ENCODE peak calls at places on chromosomes 3 and 15, in four cellular contexts. U is AG10803; J is CD4-positive, alpha-beta T cell; K is fibroblast of pulmonary artery. I is an unnamed sample.

GRCh38 chr3:136343873-136344281 is 93.7 kb downstream of the PCCB start:
- DNase-seq in K (peak), U (peak), J (no peak), I (no peak)

GRCh38 chr15:43280996-43281395 is 14.3 kb upstream of the TGM5 start:
- DNase-seq in K (no peak), U (no peak), J (no peak), I (no peak)

GRCh38 chr3:14801031-14801430 is 17.7 kb upstream of the FGD5 start:
- DNase-seq in K (no peak), J (no peak), U (no peak), I (no peak)

GRCh38 chr3:118628704-118629341 is 405.8 kb downstream of the IGSF11 start:
- DNase-seq in K (peak), J (no peak), U (peak), I (peak)

GRCh38 chr15:96339662-96340347 is 9.3 kb downstream of the NR2F2 start:
- DNase-seq in J (no peak), K (peak), U (no peak), I (no peak)

GRCh38 chr3:160707187-160707789 is 30.3 kb downstream of the ARL14 start:
- DNase-seq in U (peak), J (peak), K (peak), I (peak)

GRCh38 chr3:46574881-46575576 is 8.9 kb upstream of the LRRC2 start:
- DNase-seq in K (no peak), J (no peak), U (no peak), I (no peak)

GRCh38 chr3:155815030-155815429 is 9.0 kb upstream of the C3orf33 start:
- DNase-seq in U (no peak), K (no peak), J (no peak), I (no peak)

GRCh38 chr3:21752749-21753347 is 1.8 kb upstream of the ZNF385D start:
- DNase-seq in J (no peak), K (peak), U (peak), I (no peak)

GRCh38 chr15:51051776-51052175 is 42.9 kb downstream of the TNFAIP8L3 start:
- DNase-seq in K (peak), J (no peak), U (peak), I (no peak)

GRCh38 chr15:36545451-36545992 is 33.9 kb upstream of the CDIN1 start:
- DNase-seq in U (no peak), J (no peak), K (no peak), I (no peak)

GRCh38 chr15:43553021-43553420 is 35.6 kb downstream of the MAP1A start:
- DNase-seq in U (peak), K (no peak), J (no peak), I (no peak)

GRCh38 chr3:130894873-130895330 is 1.0 kb downstream of the ATP2C1 start:
- DNase-seq in J (no peak), K (no peak), U (no peak), I (no peak)

GRCh38 chr15:68555348-68556037 is 23.3 kb upstream of the CORO2B start:
- DNase-seq in K (no peak), J (no peak), U (no peak), I (no peak)

GRCh38 chr3:182971637-182972036 is 8.7 kb downstream of the DCUN1D1 start:
- DNase-seq in U (no peak), K (no peak), J (no peak), I (no peak)

GRCh38 chr3:6549296-6549695 is 311.6 kb upstream of the GRM7 start:
- DNase-seq in U (no peak), J (no peak), K (no peak), I (no peak)

GRCh38 chr3:139695701-139696422 is 18.1 kb upstream of the NMNAT3 start:
- DNase-seq in J (no peak), K (no peak), U (no peak), I (no peak)

GRCh38 chr15:82159922-82160321 is 102.6 kb downstream of the EFL1 start:
- DNase-seq in J (no peak), K (peak), U (peak), I (no peak)

DNA sequence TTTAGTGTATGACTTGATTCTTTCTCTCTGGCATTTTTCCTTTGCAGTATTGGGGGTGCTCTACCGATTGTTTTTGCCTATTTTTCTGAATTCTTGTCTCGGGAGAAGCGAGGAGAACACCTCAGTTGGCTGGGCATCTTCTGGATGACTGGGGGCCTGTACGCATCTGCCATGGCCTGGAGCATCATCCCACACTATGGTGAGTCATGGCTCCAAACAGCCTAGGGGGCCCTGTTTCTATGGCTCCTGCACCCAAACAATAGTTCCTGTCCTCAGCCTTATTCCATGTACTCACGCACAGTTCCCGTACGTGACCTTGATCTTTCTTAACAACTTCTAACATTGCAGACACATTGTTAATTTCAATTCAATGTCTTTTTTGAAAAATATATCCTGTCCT is 152.3 kb downstream of the SV2B start:
- DNase-seq in U (no peak), K (no peak), J (no peak), I (no peak)
- TF ChIP-seq CTCF in U (no peak), K (no peak), J (no peak), I (no peak)

DNA sequence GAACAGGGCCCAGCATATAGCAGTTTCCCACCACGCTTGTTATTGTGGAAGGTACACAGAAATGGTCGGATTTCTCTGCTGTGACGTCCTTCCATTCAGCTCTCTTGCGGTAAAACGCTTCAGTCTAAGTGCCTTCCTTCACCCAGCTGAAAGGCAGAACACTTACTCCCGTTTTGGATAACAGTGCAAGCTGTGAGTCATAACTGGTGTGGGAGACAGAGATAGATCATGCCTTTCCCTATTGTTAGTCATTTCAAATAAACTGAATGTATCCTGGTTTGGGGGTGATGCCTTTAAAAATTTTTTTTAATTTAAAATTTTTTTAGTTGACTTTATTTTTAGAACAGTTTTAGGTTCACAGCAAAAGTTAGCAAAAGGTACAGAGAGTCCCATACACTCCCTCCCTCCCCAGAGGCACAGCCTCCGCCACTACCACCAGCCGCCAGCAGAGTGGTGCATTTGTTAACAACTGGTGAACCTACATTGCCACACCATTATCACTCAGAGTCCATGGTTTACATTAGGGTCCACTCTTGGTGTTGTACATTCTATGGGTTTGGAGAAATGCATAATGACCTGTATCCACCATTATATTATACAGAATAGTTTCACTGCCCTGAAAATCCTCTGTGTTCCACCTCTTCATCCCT is 94.9 kb upstream of the NSMCE3 start:
- DNase-seq in K (peak), J (no peak), U (peak), I (no peak)
- TF ChIP-seq CTCF in K (peak), J (no peak), U (peak), I (peak)

DNA sequence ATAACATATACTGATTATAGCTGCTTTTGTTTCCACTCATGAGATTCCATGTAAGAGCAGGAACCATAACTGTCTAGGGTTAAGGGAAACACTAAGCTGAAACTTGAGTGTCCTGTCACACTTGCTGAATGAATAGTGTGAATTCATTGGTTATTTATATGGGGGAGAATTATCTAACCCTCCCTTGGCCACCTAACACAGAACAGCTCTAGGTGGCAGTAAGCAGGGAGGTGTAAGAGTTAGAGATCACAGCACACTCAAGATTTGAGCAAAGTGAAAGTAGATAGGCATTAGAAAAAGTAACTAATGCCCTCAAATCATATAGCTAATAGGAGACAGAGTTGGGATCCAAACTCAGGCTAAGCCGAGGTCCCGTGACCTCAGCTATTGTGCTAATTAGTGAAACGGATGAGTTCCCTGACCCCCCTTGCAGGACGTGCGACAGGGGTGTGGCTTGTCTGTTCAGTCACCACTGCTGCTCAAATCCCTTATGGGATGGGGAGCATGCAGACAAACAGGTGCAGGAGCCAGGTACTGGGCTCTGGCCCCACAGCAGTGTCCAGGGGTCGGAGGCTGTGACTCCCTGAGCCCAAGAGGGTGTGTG is 27.7 kb upstream of the ANO10 start:
- DNase-seq in U (no peak), K (no peak), J (no peak), I (no peak)
- TF ChIP-seq CTCF in U (no peak), K (no peak), J (no peak), I (no peak)

DNA sequence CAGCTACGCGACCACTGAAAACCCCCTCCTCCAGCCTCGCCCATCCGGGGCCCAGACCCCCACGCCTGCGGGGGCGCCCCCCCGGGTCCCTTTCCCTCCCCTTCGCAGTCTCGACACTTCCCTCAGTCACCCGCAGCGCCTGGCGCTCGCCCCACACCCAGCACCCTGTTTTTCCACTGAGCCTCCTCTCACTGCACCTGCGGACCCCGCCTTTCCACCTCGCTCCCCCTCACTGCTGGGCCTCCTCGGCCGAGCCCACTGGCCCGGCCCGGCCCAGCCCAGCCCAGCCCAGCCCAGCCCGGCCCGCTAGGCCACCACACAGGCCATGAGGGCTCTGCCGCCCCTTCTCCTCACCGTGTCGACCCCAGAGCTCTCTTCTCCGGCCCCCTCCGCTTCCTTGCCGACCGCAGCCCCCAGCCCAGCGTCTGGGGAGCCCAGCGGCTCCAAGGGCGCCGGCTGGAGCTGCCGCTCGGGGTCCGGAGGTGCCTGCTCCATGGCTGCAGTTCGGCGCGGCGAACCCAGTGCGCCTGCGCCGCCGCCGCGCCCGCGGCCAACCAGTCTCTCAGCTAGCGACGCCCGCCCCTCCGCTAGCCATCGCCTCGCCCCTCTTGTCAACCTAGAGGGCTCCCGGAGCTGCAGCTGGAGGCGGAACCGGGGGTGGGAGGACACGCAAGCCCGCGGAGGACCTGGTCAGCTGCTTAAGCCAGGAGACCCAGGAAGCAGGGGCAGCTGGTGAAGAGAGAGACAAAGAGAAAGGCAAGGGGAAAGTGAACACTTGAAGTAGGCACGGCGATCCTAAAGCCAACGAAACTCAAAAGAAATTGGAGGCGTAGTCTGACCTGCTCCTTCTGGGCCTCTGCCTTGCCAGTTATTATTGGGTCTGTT is at the start of gene SNX4:
- DNase-seq in J (peak), U (peak), K (peak), I (peak)
- TF ChIP-seq CTCF in J (no peak), U (no peak), K (no peak), I (no peak)

DNA sequence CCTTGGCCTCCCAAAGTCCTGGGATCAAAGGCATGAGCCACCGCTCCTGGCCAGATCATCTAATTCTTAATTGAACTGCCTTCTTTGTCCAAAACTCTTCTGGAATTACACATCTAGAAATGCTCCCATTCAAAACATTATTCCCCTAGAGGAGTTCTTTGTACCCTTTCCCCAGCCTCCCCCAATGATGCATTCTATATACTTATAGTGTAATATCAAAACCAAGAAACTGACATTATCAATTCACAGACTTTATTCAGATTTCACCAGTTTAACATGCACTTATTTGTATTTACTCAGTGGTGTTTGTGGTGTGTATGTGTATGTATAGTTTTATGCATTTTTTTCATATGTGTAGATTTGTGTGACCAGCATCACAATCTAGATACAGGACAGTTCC is 85.0 kb downstream of the PTPRG start:
- DNase-seq in J (no peak), U (no peak), K (no peak), I (no peak)
- TF ChIP-seq CTCF in J (no peak), U (no peak), K (no peak), I (no peak)

GRCh38 chr15:70854669-70854976 is 666 bp upstream of the LARP6 start:
- DNase-seq in K (peak), J (no peak), U (peak), I (no peak)
- TF ChIP-seq CTCF in K (no peak), J (no peak), U (peak), I (no peak)

DNA sequence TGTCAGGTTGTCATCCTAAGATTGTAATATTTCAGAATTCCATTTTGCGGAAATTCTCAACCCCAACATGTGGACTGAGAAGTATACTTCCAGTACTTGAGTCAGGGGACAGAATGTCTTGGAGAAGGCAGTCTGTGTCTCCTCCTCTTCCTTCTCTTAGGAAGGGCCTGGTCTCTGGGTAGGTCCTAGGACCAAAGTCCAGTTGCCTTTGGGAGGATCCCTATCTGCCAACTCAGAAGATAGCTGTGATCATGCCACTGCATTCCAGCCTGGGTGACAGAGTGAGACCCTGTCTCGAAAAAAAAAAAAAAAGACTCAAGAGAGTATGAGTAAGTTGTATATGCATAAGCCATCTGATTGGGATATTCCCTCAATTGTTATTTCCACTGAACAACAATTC is 23.9 kb upstream of the FAM3D start:
- DNase-seq in J (no peak), U (no peak), K (no peak), I (no peak)
- TF ChIP-seq CTCF in J (no peak), U (no peak), K (no peak), I (no peak)

GRCh38 chr3:143352031-143352623 is 232.6 kb downstream of the CHST2 start:
- DNase-seq in J (no peak), K (no peak), U (no peak), I (no peak)

GRCh38 chr3:143349455-143349854 is 229.9 kb downstream of the CHST2 start:
- DNase-seq in J (no peak), K (no peak), U (no peak), I (no peak)

GRCh38 chr3:143344516-143345165 is 225.1 kb downstream of the CHST2 start:
- DNase-seq in U (no peak), J (no peak), K (no peak), I (no peak)

GRCh38 chr3:143352850-143353550 is 233.4 kb downstream of the CHST2 start:
- DNase-seq in U (no peak), K (no peak), J (no peak), I (no peak)

DNA sequence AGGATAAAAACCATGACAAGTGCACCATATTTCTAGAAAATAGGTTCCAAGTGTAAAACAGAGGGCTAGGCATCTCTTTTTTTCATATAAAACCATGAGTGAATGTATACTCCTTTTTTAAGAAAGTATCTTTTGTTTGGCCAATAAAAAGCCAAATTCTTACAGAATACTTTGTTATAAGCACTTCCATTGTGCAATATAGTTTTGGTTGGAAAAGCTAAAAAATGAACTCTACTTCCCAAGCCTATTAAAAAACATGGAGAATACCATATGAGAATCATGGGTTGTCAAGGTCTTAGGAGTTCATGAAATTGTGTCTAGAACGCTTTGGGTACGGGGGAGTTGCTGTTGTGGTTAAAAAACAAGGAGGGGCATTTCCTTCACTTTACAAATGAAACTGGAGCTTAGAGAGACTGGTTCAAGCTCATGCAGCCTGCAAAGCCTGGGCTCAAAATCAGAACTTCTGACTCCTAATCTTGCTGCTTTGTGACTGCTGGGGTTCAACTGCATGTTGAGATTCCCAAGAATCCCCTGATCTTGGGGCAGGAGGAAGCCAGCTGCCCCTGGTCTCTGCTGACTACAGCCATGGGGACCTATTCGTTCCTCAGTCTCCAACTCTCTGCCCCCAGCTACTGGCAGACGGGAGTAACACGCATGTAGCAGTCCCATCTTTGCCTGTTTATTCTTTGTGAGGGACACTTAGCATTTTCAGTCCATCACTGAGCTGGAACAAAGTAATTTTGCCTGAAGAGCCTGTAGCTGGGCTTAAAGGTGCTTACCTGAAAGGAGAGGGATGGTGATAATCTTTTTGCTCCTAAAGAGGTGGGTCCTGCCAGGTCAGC is 229.1 kb downstream of the CHST2 start:
- DNase-seq in K (no peak), J (no peak), U (no peak), I (no peak)
- TF ChIP-seq CTCF in K (peak), J (no peak), U (peak), I (no peak)